ENCODE peak calls at places on chromosomes 7 and 10, in five cellular contexts. W is lower lobe of right lung; H is GM23338; P is tibial nerve; B is CD8-positive, alpha-beta T cell. C is an unnamed sample.

GRCh38 chr7:151694828-151695580 is 175.3 kb upstream of the RHEB start:
- DNase-seq in P (no peak), H (no peak), B (no peak), W (peak; percentile 51), C (no peak)

GRCh38 chr10:19031763-19032162 is 16.8 kb upstream of the MALRD1 start:
- DNase-seq in W (no peak), P (no peak), B (no peak), H (no peak), C (no peak)

GRCh38 chr7:111835066-111835465 is 272.8 kb upstream of the IMMP2L start:
- DNase-seq in P (no peak), W (no peak), H (no peak), B (no peak), C (peak; percentile 49)

GRCh38 chr10:69331161-69331560 is 52.9 kb downstream of the HK1 start:
- DNase-seq in W (no peak), B (no peak), H (no peak), P (no peak), C (no peak)

GRCh38 chr7:111735661-111736323 is 173.5 kb upstream of the IMMP2L start:
- DNase-seq in H (peak; percentile 87), P (peak; percentile 89), W (no peak), B (peak; percentile 8), C (peak; percentile 63)

GRCh38 chr7:27091936-27092752 is 3.7 kb downstream of the HOXA1 start:
- DNase-seq in B (no peak), W (no peak), P (no peak), H (peak; percentile 83), C (no peak)

GRCh38 chr10:102631525-102632393 is 12.5 kb upstream of the TRIM8 start:
- DNase-seq in H (no peak), W (peak; percentile 15), P (no peak), B (no peak), C (no peak)

GRCh38 chr10:63703113-63703670 is 182.0 kb downstream of the REEP3 start:
- DNase-seq in P (no peak), H (peak; percentile 15), B (no peak), W (no peak), C (no peak)

GRCh38 chr7:95595825-95596182 is 512 bp downstream of the PDK4 start:
- DNase-seq in W (no peak), P (no peak), H (no peak), B (no peak), C (no peak)

GRCh38 chr7:148856891-148857290 is 27.2 kb downstream of the EZH2 start:
- DNase-seq in P (no peak), W (no peak), B (no peak), H (no peak), C (no peak)

GRCh38 chr7:100371561-100372171 is 1.6 kb upstream of the PILRA start:
- DNase-seq in B (no peak), H (no peak), W (no peak), P (no peak), C (no peak)

GRCh38 chr10:1274098-1274745 is 218.0 kb downstream of the WDR37 start:
- DNase-seq in B (no peak), W (no peak), P (peak; percentile 28), H (no peak), C (no peak)

GRCh38 chr7:144723311-144723710 is 112.5 kb downstream of the TPK1 start:
- DNase-seq in W (no peak), H (no peak), B (no peak), P (no peak), C (no peak)

GRCh38 chr7:120442838-120443237 is 169.9 kb downstream of the KCND2 start:
- DNase-seq in W (no peak), B (no peak), H (no peak), P (no peak), C (no peak)

GRCh38 chr10:103980246-103980906 is 13.4 kb downstream of the SLK start:
- DNase-seq in W (no peak), H (no peak), B (no peak), P (no peak), C (no peak)

GRCh38 chr10:87866575-87866974 is 3.1 kb downstream of the PTEN start:
- DNase-seq in H (no peak), B (no peak), P (no peak), W (no peak), C (no peak)

GRCh38 chr10:89738551-89739209 is 37.3 kb downstream of the KIF20B start:
- DNase-seq in W (no peak), P (no peak), B (no peak), H (no peak), C (no peak)

GRCh38 chr10:53135213-53135896 is 362.8 kb upstream of the MBL2 start:
- DNase-seq in H (no peak), P (no peak), W (no peak), B (no peak), C (no peak)

GRCh38 chr7:155533120-155533826 is 13.1 kb downstream of the CNPY1 start:
- DNase-seq in P (no peak), H (peak; percentile 38), B (no peak), W (no peak), C (no peak)

GRCh38 chr10:65570143-65571010 is 1355.5 kb upstream of the LRRTM3 start:
- DNase-seq in H (peak; percentile 87), P (no peak), B (no peak), W (peak; percentile 53), C (peak; percentile 20)

GRCh38 chr10:70950062-70950461 is 61.7 kb upstream of the PCBD1 start:
- DNase-seq in H (no peak), W (no peak), B (no peak), P (no peak), C (no peak)

GRCh38 chr10:122240401-122240800 is 30.7 kb upstream of the BTBD16 start:
- DNase-seq in H (no peak), P (no peak), B (no peak), W (no peak), C (no peak)

GRCh38 chr7:47326220-47326619 is 255.7 kb downstream of the TNS3 start:
- DNase-seq in H (peak; percentile 40), B (no peak), P (no peak), W (no peak), C (peak; percentile 34)

GRCh38 chr7:141231018-141231792 is 157.3 kb downstream of the TMEM178B start:
- DNase-seq in B (no peak), W (no peak), H (peak; percentile 68), P (no peak), C (no peak)

GRCh38 chr7:39536926-39537325 is 29.3 kb upstream of the YAE1 start:
- DNase-seq in W (no peak), B (no peak), P (no peak), H (no peak), C (no peak)

GRCh38 chr7:22108151-22108845 is 162.6 kb upstream of the CDCA7L start:
- DNase-seq in B (no peak), P (no peak), H (no peak), W (no peak), C (no peak)

GRCh38 chr7:99919814-99920618 is 686 bp upstream of the TRIM4 start:
- DNase-seq in H (no peak), W (no peak), B (no peak), P (no peak), C (no peak)

GRCh38 chr10:130898381-130898780 is 413.1 kb downstream of the TCERG1L start:
- DNase-seq in P (no peak), W (no peak), H (no peak), B (no peak), C (no peak)

GRCh38 chr10:37748170-37748569 is 109.2 kb downstream of the ZNF248 start:
- DNase-seq in H (no peak), P (no peak), W (no peak), B (no peak), C (no peak)

GRCh38 chr10:109668137-109668536 is 255.2 kb downstream of the XPNPEP1 start:
- DNase-seq in B (no peak), P (no peak), W (no peak), H (no peak), C (no peak)

GRCh38 chr7:7247658-7248057 is 65.3 kb downstream of the C1GALT1 start:
- DNase-seq in H (no peak), P (no peak), B (no peak), W (no peak), C (no peak)

GRCh38 chr10:28857164-28857563 is 179.8 kb downstream of the BAMBI start:
- DNase-seq in B (no peak), H (no peak), P (no peak), W (no peak), C (no peak)

GRCh38 chr7:85287126-85287825 is 100.4 kb upstream of the SEMA3D start:
- DNase-seq in W (no peak), P (no peak), H (no peak), B (no peak), C (no peak)

GRCh38 chr7:48636391-48637015 is 287.8 kb upstream of the CDC14C start:
- DNase-seq in B (no peak), W (no peak), P (no peak), H (peak; percentile 22), C (peak; percentile 65)

DNA sequence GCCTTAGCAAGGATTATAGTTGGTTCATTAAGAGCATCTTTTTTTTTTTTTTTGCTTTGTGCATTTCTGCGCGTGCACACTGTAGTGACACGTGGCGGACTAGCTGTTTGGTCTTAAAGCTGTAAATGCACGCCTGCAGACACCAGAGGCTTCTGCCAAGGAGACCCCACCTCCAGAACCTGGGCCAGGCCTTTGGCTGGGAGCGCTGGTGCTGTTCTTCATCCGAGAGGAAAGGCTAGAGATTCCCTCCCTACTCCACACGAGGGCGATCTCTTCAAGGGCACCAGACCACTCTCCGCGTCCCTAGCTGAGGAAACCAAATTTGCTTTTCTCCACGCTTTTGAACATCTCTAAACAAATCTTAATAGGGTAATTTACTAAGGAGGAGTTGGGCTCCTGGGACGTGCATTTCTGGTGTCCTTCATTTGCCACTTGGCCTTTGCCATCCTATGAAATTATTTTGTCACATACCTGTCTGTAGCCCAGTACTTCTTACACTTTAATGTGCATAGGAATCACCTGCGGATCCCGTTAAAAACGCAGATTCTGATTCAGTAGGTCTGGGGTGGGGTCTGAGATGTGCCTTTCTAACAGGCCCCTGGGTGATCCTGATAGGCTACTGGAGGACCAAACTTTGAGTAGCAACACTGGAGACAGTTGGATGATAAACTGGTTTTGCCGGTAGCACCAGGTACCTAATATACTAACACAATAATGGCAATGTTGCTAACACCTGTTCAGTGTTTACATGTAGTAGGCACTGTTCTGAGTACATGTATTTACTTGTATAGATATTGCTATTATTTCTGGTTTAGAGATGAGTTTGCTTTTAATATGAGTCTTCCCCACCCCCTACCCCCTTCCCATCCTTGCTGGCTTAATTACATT is 1.3 kb upstream of the SLC26A5 start:
- DNase-seq in W (no peak), P (peak; percentile 20), H (peak; percentile 94), B (no peak), C (peak; percentile 69)
- TF ChIP-seq CTCF in W (peak; percentile 50), P (peak; percentile 43), H (peak; percentile 94), B (peak; percentile 32), C (peak; percentile 87)

DNA sequence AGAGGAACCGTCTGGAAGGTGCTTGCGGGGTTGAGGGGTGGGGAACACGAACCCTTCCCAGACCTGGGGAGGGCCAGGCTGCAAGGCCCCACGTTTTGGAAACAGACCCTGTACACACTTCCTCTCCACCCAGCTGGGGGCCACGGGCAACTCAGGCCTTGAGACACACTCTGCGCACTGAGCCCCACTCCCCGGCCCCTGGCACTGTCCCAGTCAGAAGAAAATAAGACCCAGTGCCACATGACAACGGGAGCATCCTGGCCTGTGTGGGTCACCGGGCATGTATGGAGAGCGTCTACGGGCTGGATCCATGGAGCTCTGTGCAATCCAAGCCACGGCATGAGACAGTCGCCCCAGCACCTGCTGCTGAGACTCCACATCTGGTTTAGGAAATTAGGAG is 63.7 kb downstream of the CARD11 start:
- DNase-seq in B (no peak), P (no peak), W (no peak), H (no peak), C (no peak)
- H3K27ac ChIP-seq in B (no peak overlapping the region), P (no peak overlapping the region), W (no peak overlapping the region), H (no peak overlapping the region), C (no peak overlapping the region)

GRCh38 chr10:132396495-132397035 is 435 bp upstream of the PWWP2B start:
- DNase-seq in H (peak; percentile 74), B (no peak), W (peak; percentile 86), P (no peak), C (peak; percentile 62)
- TF ChIP-seq CTCF in H (peak; percentile 17), B (peak; percentile 17), W (peak; percentile 22), P (peak; percentile 51), C (peak; percentile 39)

GRCh38 chr7:25707733-25708132 is 444.3 kb upstream of the NFE2L3 start:
- DNase-seq in H (no peak), B (no peak), P (no peak), W (no peak), C (no peak)
- H3K27ac ChIP-seq in H (no peak overlapping the region), B (no peak overlapping the region), P (no peak overlapping the region), W (no peak overlapping the region), C (no peak overlapping the region)